ENCODE peak calls at places on chromosomes 3 and 15, in ten cellular contexts. C, T, U, Y, E, Q, V, J, S and B are unnamed samples.

GRCh38 chr3:39962566-39962965 is 153.2 kb downstream of the MYRIP start:
- DNase-seq in Q (no peak), Y (no peak), V (no peak), E (peak), S (no peak), C (no peak), J (peak), U (no peak), T (no peak), B (peak)

GRCh38 chr3:174937488-174937887 is 78.4 kb downstream of the NAALADL2 start:
- DNase-seq in E (no peak), C (no peak), V (peak), S (no peak), Y (no peak), Q (no peak), T (no peak), U (no peak), J (no peak), B (peak)

GRCh38 chr3:1172642-1173041 is 79.8 kb downstream of the CNTN6 start:
- DNase-seq in Q (no peak), E (no peak), U (no peak), J (no peak), Y (no peak), T (no peak), V (no peak), S (no peak), C (no peak), B (no peak)

GRCh38 chr3:124347418-124347817 is 355.5 kb upstream of the ROPN1 start:
- DNase-seq in S (no peak), C (no peak), Y (no peak), E (no peak), Q (no peak), U (no peak), T (no peak), V (no peak), J (no peak), B (no peak)

GRCh38 chr3:78353231-78353630 is 1313.3 kb downstream of the ROBO2 start:
- DNase-seq in J (no peak), Q (no peak), C (no peak), S (no peak), Y (no peak), U (no peak), E (no peak), V (no peak), T (no peak), B (no peak)

GRCh38 chr3:24583004-24583403 is 88.4 kb upstream of the THRB start:
- DNase-seq in U (no peak), Y (no peak), C (no peak), J (peak), Q (no peak), S (peak), E (no peak), T (no peak), V (no peak), B (peak)

GRCh38 chr3:152909180-152909883 is 74.4 kb downstream of the P2RY1 start:
- DNase-seq in V (peak), S (no peak), T (peak), U (no peak), E (no peak), C (no peak), J (peak), Y (peak), Q (no peak), B (peak)

GRCh38 chr3:89419647-89420141 is 312.3 kb downstream of the EPHA3 start:
- DNase-seq in Y (no peak), T (no peak), J (peak), Q (no peak), E (no peak), U (no peak), S (no peak), C (no peak), V (no peak), B (no peak)

GRCh38 chr3:36172699-36173098 is 207.6 kb upstream of the STAC start:
- DNase-seq in C (no peak), T (no peak), Y (no peak), U (no peak), E (no peak), V (no peak), J (no peak), S (no peak), Q (no peak), B (no peak)

GRCh38 chr3:60998855-60999254 is 252.4 kb downstream of the FHIT start:
- DNase-seq in U (no peak), S (no peak), T (no peak), Q (no peak), C (no peak), E (no peak), J (no peak), V (no peak), Y (no peak), B (peak)

GRCh38 chr15:47933865-47934264 is 186.9 kb upstream of the SLC24A5 start:
- DNase-seq in U (no peak), S (no peak), Q (no peak), V (no peak), E (no peak), Y (no peak), J (no peak), C (no peak), T (no peak), B (no peak)

GRCh38 chr15:101578443-101578894 is 73.7 kb downstream of the TM2D3 start:
- DNase-seq in S (peak), Y (peak), U (no peak), T (no peak), J (peak), V (peak), E (no peak), Q (peak), C (peak), B (peak)

GRCh38 chr15:55204464-55204863 is 7.7 kb upstream of the RSL24D1 start:
- DNase-seq in V (no peak), U (no peak), C (no peak), S (no peak), Y (no peak), Q (no peak), E (no peak), J (no peak), T (no peak), B (no peak)

GRCh38 chr3:143182861-143183667 is 63.5 kb downstream of the CHST2 start:
- DNase-seq in S (no peak), J (no peak), E (no peak), V (no peak), C (no peak), Q (no peak), U (no peak), T (no peak), Y (no peak), B (peak)

GRCh38 chr3:126549861-126550487 is 8.8 kb downstream of the C3orf22 start:
- DNase-seq in E (no peak), U (peak), V (no peak), T (peak), C (peak), Q (no peak), Y (no peak), J (no peak), S (no peak), B (no peak)

GRCh38 chr3:11692251-11692813 is 48.6 kb upstream of the VGLL4 start:
- DNase-seq in S (peak), E (no peak), Q (no peak), Y (no peak), U (no peak), J (no peak), T (no peak), C (no peak), V (no peak), B (no peak)